ENCODE peak calls at places on chromosomes 7 and 10, in eight cellular contexts. F is colonic mucosa, Q is keratinocyte, B is fibroblast of lung, T is astrocyte, L is GM23248, A is neural progenitor cell, E is neuronal stem cell. M is an unnamed sample.

GRCh38 chr7:30751696-30752273 is at the start of gene INMT:
- DNase-seq in F (no peak), Q (no peak), B (no peak), T (no peak), L (peak), A (no peak), E (no peak), M (peak)

GRCh38 chr7:22640269-22640668 is 86.7 kb upstream of the IL6 start:
- DNase-seq in F (no peak), Q (no peak), B (no peak), T (no peak), L (no peak), A (no peak), E (no peak), M (no peak)

GRCh38 chr10:115171392-115171960 is 78.3 kb downstream of the ATRNL1 start:
- DNase-seq in F (no peak), Q (no peak), B (peak), T (no peak), L (peak), A (peak), E (peak), M (no peak)

GRCh38 chr7:4841007-4841784 is 20.6 kb downstream of the PAPOLB start:
- DNase-seq in F (no peak), Q (no peak), B (no peak), T (no peak), L (no peak), A (no peak), E (no peak), M (no peak)

GRCh38 chr10:29186221-29186620 is 102.6 kb upstream of the LYZL1 start:
- DNase-seq in F (no peak), Q (no peak), B (peak), T (peak), L (no peak), A (no peak), E (no peak), M (no peak)

GRCh38 chr10:76711374-76711997 is 926.1 kb downstream of the KCNMA1 start:
- DNase-seq in F (no peak), Q (no peak), B (no peak), T (no peak), L (no peak), A (peak), E (no peak), M (peak)

GRCh38 chr7:36348256-36348655 is 41.4 kb upstream of the ANLN start:
- DNase-seq in F (no peak), Q (no peak), B (peak), T (peak), L (peak), A (no peak), E (no peak), M (no peak)

GRCh38 chr7:70673833-70674232 is 458.1 kb upstream of the GALNT17 start:
- DNase-seq in F (no peak), Q (no peak), B (no peak), T (no peak), L (no peak), A (no peak), E (no peak), M (peak)

GRCh38 chr10:65346466-65346865 is 1579.4 kb upstream of the LRRTM3 start:
- DNase-seq in F (no peak), Q (no peak), B (no peak), T (no peak), L (no peak), A (no peak), E (no peak), M (no peak)

GRCh38 chr7:104789780-104790179 is 224.2 kb upstream of the KMT2E start:
- DNase-seq in F (no peak), Q (no peak), B (no peak), T (no peak), L (no peak), A (no peak), E (no peak), M (no peak)

GRCh38 chr7:81812514-81813472 is 42.9 kb upstream of the HGF start:
- DNase-seq in F (no peak), Q (no peak), B (no peak), T (no peak), L (no peak), A (no peak), E (no peak), M (no peak)

GRCh38 chr7:99355098-99355497 is 19.4 kb upstream of the ARPC1B start:
- DNase-seq in F (no peak), Q (no peak), B (no peak), T (no peak), L (no peak), A (no peak), E (no peak), M (no peak)

GRCh38 chr10:13865758-13866491 is 279.2 kb downstream of the PRPF18 start:
- DNase-seq in F (no peak), Q (peak), B (peak), T (peak), L (peak), A (peak), E (no peak), M (peak)

GRCh38 chr10:9243861-9244515 is 1189.5 kb downstream of the GATA3 start:
- DNase-seq in F (no peak), Q (no peak), B (peak), T (peak), L (no peak), A (peak), E (no peak), M (no peak)

GRCh38 chr10:84265378-84265777 is 20.5 kb downstream of the RGR start:
- DNase-seq in F (no peak), Q (no peak), B (no peak), T (no peak), L (no peak), A (no peak), E (no peak), M (peak)

GRCh38 chr10:129958118-129958685 is 5.9 kb downstream of the EBF3 start:
- DNase-seq in F (no peak), Q (no peak), B (no peak), T (no peak), L (no peak), A (peak), E (peak), M (peak)

GRCh38 chr7:151631149-151631967 is 111.7 kb upstream of the RHEB start:
- DNase-seq in F (peak), Q (no peak), B (peak), T (no peak), L (peak), A (peak), E (peak), M (peak)

GRCh38 chr7:29629507-29629906 is 65.9 kb downstream of the PRR15 start:
- DNase-seq in F (no peak), Q (no peak), B (no peak), T (no peak), L (no peak), A (no peak), E (no peak), M (no peak)

GRCh38 chr7:110017405-110017804 is 1073.5 kb upstream of the LRRN3 start:
- DNase-seq in F (no peak), Q (no peak), B (no peak), T (no peak), L (no peak), A (no peak), E (no peak), M (no peak)

DNA sequence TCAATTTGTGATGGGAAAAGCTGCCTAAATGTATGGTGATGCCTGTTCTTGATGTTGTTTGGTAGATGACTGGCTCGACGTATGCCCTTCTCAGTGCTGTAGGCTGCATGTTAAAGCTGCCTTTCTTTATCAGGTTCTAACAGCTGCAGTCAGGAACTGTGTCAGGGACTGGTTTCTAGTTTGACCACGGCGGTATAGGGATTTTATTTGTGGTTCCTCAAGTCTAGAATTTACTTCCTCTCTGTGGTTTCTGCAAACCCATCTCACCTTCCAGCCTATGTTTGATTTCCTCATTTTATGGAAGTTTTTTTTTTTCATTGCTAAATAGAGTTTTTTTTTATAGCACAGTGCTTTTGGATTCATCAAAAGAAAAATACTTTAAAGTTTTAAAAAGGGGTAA is 26.5 kb downstream of the LMTK2 start:
- DNase-seq in F (peak), Q (no peak), B (peak), T (peak), L (no peak), A (no peak), E (no peak), M (no peak)
- H3K27ac ChIP-seq in F (peak), Q (peak), B (no peak), T (no peak), L (no peak), A (no peak), E (no peak), M (no peak)

GRCh38 chr7:130904031-130904757 is 170.2 kb upstream of the KLF14 start:
- DNase-seq in F (no peak), Q (peak), B (peak), T (peak), L (peak), A (no peak), E (no peak), M (no peak)
- H3K4me3 ChIP-seq in F (no peak), Q (peak), B (peak), T (peak), L (peak), A (no peak), E (no peak), M (no peak)

DNA sequence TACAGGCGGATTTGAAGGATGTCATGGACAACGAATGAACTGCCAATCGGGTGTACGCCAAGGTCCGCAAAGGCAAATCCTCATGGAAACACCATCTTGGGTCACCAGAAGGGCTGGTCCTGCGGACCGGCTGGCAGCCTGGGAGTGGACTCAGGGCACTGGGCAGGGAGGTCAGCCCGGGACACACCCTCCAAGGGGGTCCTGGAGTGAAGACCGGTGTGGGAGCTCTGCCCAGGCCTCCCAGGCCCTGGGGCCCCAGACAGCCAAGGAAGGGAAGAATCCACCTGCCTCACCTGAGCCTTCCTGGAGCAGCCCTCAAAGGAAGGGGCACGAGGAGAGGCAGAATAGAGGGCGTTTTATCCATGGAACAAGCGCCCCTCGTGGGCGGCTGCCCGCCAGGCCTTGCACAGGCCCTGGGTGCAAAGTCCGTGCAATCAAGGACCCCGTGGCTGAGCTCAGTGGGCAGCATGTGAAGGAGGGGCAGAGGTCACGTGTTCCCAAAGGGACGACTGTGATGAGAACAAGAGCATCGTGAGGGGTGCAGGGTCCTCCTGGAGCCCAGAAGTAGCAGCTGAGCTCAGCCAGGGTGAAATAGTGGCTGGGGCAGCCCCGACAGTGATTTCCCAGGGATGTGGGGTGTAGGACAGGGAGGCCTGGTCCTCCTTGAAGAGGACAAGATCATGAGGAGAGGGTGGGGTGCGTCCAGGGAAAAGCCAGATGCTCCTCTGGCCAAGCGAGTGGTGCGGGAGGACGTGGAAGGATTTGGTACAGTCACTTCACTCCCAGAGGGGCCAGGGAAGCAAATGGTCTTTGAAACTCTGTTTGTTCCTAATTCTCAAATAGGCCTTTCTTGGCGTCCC is 105.2 kb downstream of the TCERG1L start:
- DNase-seq in F (no peak), Q (no peak), B (no peak), T (no peak), L (no peak), A (no peak), E (no peak), M (peak)
- H3K9ac ChIP-seq in F (no peak), Q (no peak), B (no peak), T (no peak), L (no peak), A (no peak), E (no peak), M (no peak)

GRCh38 chr10:113113241-113113640 is 163.2 kb downstream of the TCF7L2 start:
- DNase-seq in F (no peak), Q (no peak), B (no peak), T (no peak), L (no peak), A (no peak), E (no peak), M (peak)

GRCh38 chr10:113108948-113109347 is 158.9 kb downstream of the TCF7L2 start:
- DNase-seq in F (no peak), Q (no peak), B (no peak), T (no peak), L (no peak), A (no peak), E (no peak), M (peak)

GRCh38 chr10:113111900-113112853 is 162.1 kb downstream of the TCF7L2 start:
- DNase-seq in F (no peak), Q (no peak), B (peak), T (no peak), L (peak), A (no peak), E (no peak), M (peak)

GRCh38 chr10:113113918-113114317 is 163.9 kb downstream of the TCF7L2 start:
- DNase-seq in F (no peak), Q (no peak), B (no peak), T (no peak), L (no peak), A (no peak), E (no peak), M (no peak)

GRCh38 chr10:113111260-113111659 is 161.2 kb downstream of the TCF7L2 start:
- DNase-seq in F (no peak), Q (no peak), B (no peak), T (no peak), L (no peak), A (no peak), E (no peak), M (peak)
- H3K27ac ChIP-seq in F (no peak), Q (no peak), B (no peak), T (no peak), L (no peak), A (no peak), E (no peak), M (no peak)

DNA sequence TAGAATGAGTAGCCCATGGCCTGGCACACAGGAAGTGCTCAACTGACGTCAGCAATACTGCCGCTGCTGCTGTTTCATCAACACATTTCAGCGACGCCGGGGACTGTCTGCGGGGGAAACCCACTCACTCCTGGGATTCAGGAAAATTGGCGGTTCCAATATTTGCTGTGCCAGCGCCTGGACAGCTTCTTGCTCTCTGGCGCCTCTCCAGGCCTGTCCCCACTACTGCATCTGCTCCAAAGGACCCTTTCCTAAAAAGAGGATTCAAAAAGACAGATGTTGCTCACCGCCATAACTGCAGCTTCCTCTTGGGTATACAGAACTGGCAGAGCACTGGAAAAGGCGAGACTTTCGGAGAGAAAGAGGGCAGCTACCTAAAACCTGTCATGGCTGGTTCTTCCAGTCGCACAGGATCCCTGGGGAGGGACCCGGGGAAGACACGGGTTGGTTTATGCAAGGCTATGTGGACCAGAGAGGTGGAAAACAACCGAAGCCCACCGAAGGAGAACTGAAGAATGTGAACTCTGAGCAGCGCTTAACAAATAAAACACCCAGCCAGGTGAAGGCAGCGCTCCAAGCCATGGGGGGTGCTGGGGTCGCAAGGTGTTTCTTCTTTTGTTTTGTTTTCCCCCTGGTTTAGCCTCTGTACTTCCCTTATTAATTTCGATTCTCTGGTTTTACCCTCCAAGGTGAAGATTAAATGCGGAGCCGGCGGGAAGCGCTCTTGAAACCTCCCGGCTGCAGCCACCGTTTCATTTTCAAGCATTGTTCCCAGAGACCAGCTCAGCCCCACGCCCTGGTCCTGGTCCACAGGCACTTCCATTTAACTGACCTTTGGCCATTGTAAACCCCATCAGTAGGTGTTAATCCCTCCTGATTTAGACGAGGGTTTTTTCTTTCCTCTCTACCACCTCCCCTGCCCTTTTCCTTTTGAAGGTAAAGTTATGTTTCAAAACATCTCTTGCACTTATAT is 39.5 kb upstream of the ENO4 start:
- DNase-seq in F (peak), Q (no peak), B (no peak), T (no peak), L (peak), A (peak), E (no peak), M (peak)
- H3K4me3 ChIP-seq in F (peak), Q (no peak), B (no peak), T (no peak), L (no peak), A (no peak), E (no peak), M (no peak)